ENCODE peak calls at places on chromosome 19, in seven cellular contexts. L is BE2C, V is A673, H is neuronal stem cell, M is IMR-90, N is Peyer's patch, U is endodermal cell. E is an unnamed sample. For H3K27me3 and H3K4me1, the result is how much of the 10 kb centered on the place peaks cover.

GRCh38 chr19:15811476-15811875 is 4.0 kb downstream of the OR10H1 start:
- DNase-seq in L (no peak), V (no peak), H (no peak), M (no peak), N (no peak), U (no peak), E (no peak)

GRCh38 chr19:33055718-33056117 is 9.0 kb downstream of the RHPN2 start:
- DNase-seq in L (no peak), V (no peak), H (peak), M (peak), N (no peak), U (peak), E (no peak)

GRCh38 chr19:38030681-38031422 is 123.8 kb downstream of the SIPA1L3 start:
- DNase-seq in L (no peak), V (no peak), H (no peak), M (no peak), N (no peak), U (no peak), E (no peak)

GRCh38 chr19:44808463-44809371 is at the start of gene BCAM:
- DNase-seq in L (peak), V (peak), H (peak), M (peak), N (peak), U (peak), E (no peak)

GRCh38 chr19:12581100-12581499 is 29.5 kb downstream of the ZNF490 start:
- DNase-seq in L (no peak), V (no peak), H (no peak), M (no peak), N (no peak), U (no peak), E (no peak)

GRCh38 chr19:38852231-38853044 is 2.7 kb upstream of the HNRNPL start:
- DNase-seq in L (no peak), V (peak), H (no peak), M (peak), N (peak), U (peak), E (peak)

GRCh38 chr19:54478677-54479266 is 5.7 kb upstream of the CDC42EP5 start:
- DNase-seq in L (no peak), V (peak), H (peak), M (peak), N (no peak), U (peak), E (no peak)

GRCh38 chr19:12723643-12724426 is at the start of gene TNPO2:
- DNase-seq in L (peak), V (peak), H (peak), M (peak), N (peak), U (peak), E (peak)

GRCh38 chr19:33175886-33176669 is 18.1 kb upstream of the LRP3 start:
- DNase-seq in L (peak), V (peak), H (no peak), M (peak), N (no peak), U (peak), E (no peak)

GRCh38 chr19:409515-410242 is 732 bp upstream of the C2CD4C start:
- DNase-seq in L (no peak), V (peak), H (no peak), M (no peak), N (peak), U (peak), E (no peak)

GRCh38 chr19:17671906-17672305 is 16.2 kb downstream of the UNC13A start:
- DNase-seq in L (peak), V (peak), H (no peak), M (peak), N (no peak), U (peak), E (no peak)

GRCh38 chr19:39524495-39524894 is 8.2 kb downstream of the EID2B start:
- DNase-seq in L (no peak), V (no peak), H (no peak), M (no peak), N (no peak), U (no peak), E (no peak)

GRCh38 chr19:1492474-1493006 is 1.6 kb downstream of the REEP6 start:
- DNase-seq in L (no peak), V (no peak), H (no peak), M (no peak), N (peak), U (no peak), E (no peak)

GRCh38 chr19:17615889-17616685 is 60.6 kb downstream of the COLGALT1 start:
- DNase-seq in L (no peak), V (no peak), H (no peak), M (no peak), N (no peak), U (peak), E (no peak)

GRCh38 chr19:40465025-40465780 is at the start of gene BLVRB:
- DNase-seq in L (no peak), V (peak), H (no peak), M (peak), N (no peak), U (no peak), E (no peak)

GRCh38 chr19:55347442-55348009 is 7.0 kb downstream of the COX6B2 start:
- DNase-seq in L (no peak), V (no peak), H (no peak), M (no peak), N (no peak), U (peak), E (no peak)

GRCh38 chr19:18762125-18763023 is 28.7 kb downstream of the COMP start:
- DNase-seq in L (peak), V (no peak), H (no peak), M (no peak), N (peak), U (no peak), E (no peak)

GRCh38 chr19:55345818-55346724 is 6.4 kb downstream of the KMT5C start:
- DNase-seq in L (peak), V (no peak), H (no peak), M (no peak), N (peak), U (peak), E (no peak)

GRCh38 chr19:30718728-30719127 is 346.5 kb downstream of the ZNF536 start:
- DNase-seq in L (no peak), V (peak), H (no peak), M (no peak), N (no peak), U (no peak), E (no peak)

GRCh38 chr19:38900220-38900629 is 456 bp downstream of the NFKBIB start:
- DNase-seq in L (no peak), V (no peak), H (no peak), M (no peak), N (no peak), U (no peak), E (no peak)

GRCh38 chr19:30165228-30165813 is 206.9 kb upstream of the ZNF536 start:
- DNase-seq in L (no peak), V (no peak), H (no peak), M (no peak), N (no peak), U (no peak), E (no peak)

GRCh38 chr19:49594157-49595005 is 3.4 kb downstream of the PRR12 start:
- DNase-seq in L (no peak), V (no peak), H (no peak), M (no peak), N (no peak), U (no peak), E (no peak)

GRCh38 chr19:16118489-16119033 is 6.9 kb downstream of the RAB8A start:
- DNase-seq in L (no peak), V (no peak), H (no peak), M (no peak), N (no peak), U (no peak), E (no peak)

GRCh38 chr19:45526143-45526542 is 18.9 kb downstream of the VASP start:
- DNase-seq in L (peak), V (peak), H (peak), M (peak), N (peak), U (peak), E (no peak)

GRCh38 chr19:37654525-37654832 is 786 bp downstream of the ZFP30 start:
- DNase-seq in L (no peak), V (peak), H (no peak), M (peak), N (no peak), U (no peak), E (no peak)

GRCh38 chr19:40831502-40832430 is 18.5 kb downstream of the CYP2A6 start:
- DNase-seq in L (no peak), V (no peak), H (no peak), M (peak), N (no peak), U (peak), E (no peak)

GRCh38 chr19:7242601-7243258 is 51.5 kb downstream of the INSR start:
- DNase-seq in L (no peak), V (no peak), H (no peak), M (peak), N (no peak), U (no peak), E (no peak)

GRCh38 chr19:40717880-40718773 is 1.2 kb downstream of the ITPKC start:
- DNase-seq in L (no peak), V (peak), H (no peak), M (peak), N (peak), U (peak), E (no peak)

GRCh38 chr19:49061000-49061399 is 3.5 kb upstream of the CGB7 start:
- DNase-seq in L (no peak), V (no peak), H (no peak), M (no peak), N (no peak), U (no peak), E (no peak)

GRCh38 chr19:48539503-48540096 is 12.4 kb upstream of the SULT2B1 start:
- DNase-seq in L (peak), V (peak), H (no peak), M (peak), N (peak), U (no peak), E (no peak)

GRCh38 chr19:1154731-1155351 is 19.2 kb downstream of the SBNO2 start:
- DNase-seq in L (peak), V (no peak), H (no peak), M (peak), N (peak), U (no peak), E (no peak)

GRCh38 chr19:29489182-29489951 is 36.4 kb upstream of the VSTM2B start:
- DNase-seq in L (no peak), V (no peak), H (no peak), M (no peak), N (no peak), U (peak), E (no peak)

GRCh38 chr19:23285948-23286347 is 35.8 kb upstream of the ZNF724 start:
- DNase-seq in L (no peak), V (no peak), H (no peak), M (no peak), N (no peak), U (no peak), E (no peak)

GRCh38 chr19:40684280-40684679 is 6.2 kb downstream of the NUMBL start:
- DNase-seq in L (no peak), V (no peak), H (no peak), M (no peak), N (no peak), U (no peak), E (no peak)

GRCh38 chr19:16897572-16898056 is 8.8 kb downstream of the F2RL3 start:
- DNase-seq in L (no peak), V (no peak), H (no peak), M (no peak), N (no peak), U (no peak), E (no peak)

GRCh38 chr19:51002101-51002532 is 713 bp upstream of the KLK8 start:
- DNase-seq in L (no peak), V (no peak), H (no peak), M (no peak), N (no peak), U (peak), E (no peak)

GRCh38 chr19:47190167-47190727 is 40.8 kb downstream of the BBC3 start:
- DNase-seq in L (no peak), V (no peak), H (no peak), M (peak), N (peak), U (no peak), E (peak)

GRCh38 chr19:54405628-54406027 is 9.6 kb upstream of the TTYH1 start:
- DNase-seq in L (no peak), V (no peak), H (no peak), M (no peak), N (no peak), U (no peak), E (no peak)

GRCh38 chr19:58513213-58513693 is 1.5 kb upstream of the SLC27A5 start:
- DNase-seq in L (no peak), V (no peak), H (no peak), M (no peak), N (no peak), U (no peak), E (no peak)

GRCh38 chr19:10189631-10190425 is 4.9 kb downstream of the DNMT1 start:
- DNase-seq in L (no peak), V (no peak), H (no peak), M (peak), N (no peak), U (no peak), E (no peak)

GRCh38 chr19:10191347-10191746 is 3.4 kb downstream of the DNMT1 start:
- DNase-seq in L (no peak), V (no peak), H (no peak), M (peak), N (no peak), U (no peak), E (no peak)

GRCh38 chr19:10183926-10184325 is 10.8 kb downstream of the DNMT1 start:
- DNase-seq in L (no peak), V (no peak), H (no peak), M (no peak), N (no peak), U (no peak), E (no peak)

GRCh38 chr19:10184636-10185035 is 10.1 kb downstream of the DNMT1 start:
- DNase-seq in L (no peak), V (no peak), H (no peak), M (no peak), N (no peak), U (no peak), E (no peak)

GRCh38 chr19:10187315-10187714 is 7.4 kb downstream of the DNMT1 start:
- DNase-seq in L (no peak), V (no peak), H (no peak), M (no peak), N (no peak), U (no peak), E (no peak)
- H3K27me3 ChIP-seq in L (under half), V (under half), H (under half), M (under half), N (under half), U (under half), E (under half)

GRCh38 chr19:43674630-43674982 is 4.6 kb upstream of the PLAUR start:
- DNase-seq in L (no peak), V (no peak), H (no peak), M (peak), N (no peak), U (no peak), E (no peak)
- H3K4me1 ChIP-seq in L (under half), V (under half), H (under half), M (under half), N (under half), U (under half), E (under half)

GRCh38 chr19:5398693-5399057 is 56.5 kb upstream of the ZNRF4 start:
- DNase-seq in L (no peak), V (no peak), H (no peak), M (no peak), N (no peak), U (peak), E (no peak)

GRCh38 chr19:5396963-5397362 is 56.4 kb upstream of the PTPRS start:
- DNase-seq in L (no peak), V (no peak), H (no peak), M (no peak), N (no peak), U (no peak), E (no peak)

GRCh38 chr19:5395996-5396939 is 55.7 kb upstream of the PTPRS start:
- DNase-seq in L (no peak), V (no peak), H (no peak), M (no peak), N (no peak), U (peak), E (no peak)

GRCh38 chr19:5395541-5395940 is 54.9 kb upstream of the PTPRS start:
- DNase-seq in L (no peak), V (no peak), H (no peak), M (no peak), N (no peak), U (no peak), E (no peak)

DNA sequence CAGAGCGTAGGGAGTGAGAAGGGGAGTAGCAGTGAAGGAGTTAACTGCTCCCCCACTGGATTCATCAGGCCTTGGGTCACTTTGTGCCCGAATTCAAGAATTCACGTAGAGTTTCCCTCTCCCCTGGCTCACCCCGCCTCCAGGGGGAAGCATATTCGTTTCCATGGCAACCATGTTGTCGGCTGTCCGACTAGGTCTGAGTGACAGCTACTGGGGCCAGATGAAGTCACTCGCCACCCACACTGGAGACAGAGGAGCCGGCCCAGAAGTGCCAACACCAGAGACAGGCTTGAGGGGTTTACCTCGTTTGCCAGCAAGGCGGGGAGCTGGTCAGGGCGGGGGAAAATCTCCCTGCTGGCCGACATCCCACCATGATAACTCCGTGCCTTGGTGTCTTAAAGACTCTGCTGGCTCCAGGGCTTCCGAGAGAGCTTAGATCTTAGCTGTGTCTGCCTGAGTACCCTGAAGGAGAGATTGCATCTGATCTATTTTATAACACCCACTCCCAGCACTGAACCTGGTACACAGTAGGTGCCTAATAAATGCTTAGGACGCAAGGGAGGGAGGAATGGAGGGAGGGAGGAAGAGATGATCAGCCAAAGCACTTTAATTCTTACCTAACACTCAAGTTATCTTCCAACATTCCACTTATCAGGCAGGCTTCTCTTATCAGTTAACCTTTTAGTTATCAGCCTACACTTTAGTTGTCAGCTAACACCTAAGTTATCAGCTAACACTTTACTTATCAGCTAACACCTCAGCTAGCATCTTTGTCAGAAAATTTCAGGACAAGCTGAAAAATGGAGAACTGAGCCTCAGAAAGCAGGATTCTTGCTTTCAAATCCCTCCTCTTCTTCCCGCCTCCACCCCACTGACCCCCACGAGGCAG is 57.2 kb upstream of the ZNRF4 start:
- DNase-seq in L (peak), V (peak), H (peak), M (no peak), N (no peak), U (peak), E (no peak)
- H3K27me3 ChIP-seq in L (under half), V (under half), H (under half), M (half or more), N (under half), U (half or more), E (under half)

GRCh38 chr19:35315883-35316282 is 13.1 kb upstream of the CD22 start:
- DNase-seq in L (no peak), V (no peak), H (no peak), M (no peak), N (no peak), U (no peak), E (no peak)

GRCh38 chr19:35318679-35319448 is 10.1 kb upstream of the CD22 start:
- DNase-seq in L (no peak), V (no peak), H (no peak), M (peak), N (no peak), U (no peak), E (no peak)

GRCh38 chr19:35316560-35316959 is 12.4 kb upstream of the CD22 start:
- DNase-seq in L (no peak), V (no peak), H (no peak), M (no peak), N (no peak), U (no peak), E (no peak)

GRCh38 chr19:35314858-35315470 is 14.0 kb upstream of the CD22 start:
- DNase-seq in L (no peak), V (no peak), H (no peak), M (no peak), N (no peak), U (peak), E (no peak)

DNA sequence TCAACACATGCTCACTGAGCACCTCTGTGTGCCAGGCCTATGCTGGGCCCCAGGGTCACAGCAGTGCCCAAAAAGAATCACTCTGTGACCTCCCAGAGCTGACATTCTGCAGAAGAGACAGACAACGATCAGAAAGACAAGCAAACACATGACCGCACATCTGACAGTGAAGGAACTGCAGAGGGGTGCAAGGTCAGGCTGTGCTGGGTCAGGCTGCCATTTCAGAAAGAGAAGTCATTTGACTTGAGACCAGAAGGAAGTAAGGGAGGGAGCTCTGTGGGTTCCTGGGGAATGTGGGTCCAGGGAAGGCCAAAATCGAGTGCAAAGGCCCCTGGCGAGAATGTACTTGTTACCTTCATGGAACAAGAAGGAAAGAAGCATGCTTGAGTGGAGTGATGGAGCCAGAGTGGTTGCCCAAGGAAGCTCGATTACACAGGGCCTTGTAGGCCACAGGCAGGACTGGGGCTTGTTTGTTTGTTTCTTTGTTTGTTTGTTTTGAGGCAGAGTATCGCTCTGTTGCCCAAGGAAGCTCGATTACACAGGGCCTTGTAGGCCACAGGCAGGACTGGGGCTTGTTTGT is 11.4 kb upstream of the CD22 start:
- DNase-seq in L (no peak), V (no peak), H (no peak), M (no peak), N (no peak), U (no peak), E (no peak)
- H3K4me1 ChIP-seq in L (under half), V (under half), H (under half), M (under half), N (under half), U (under half), E (under half)

E was measured in CD8-positive, alpha-beta T cell.